ENCODE peak calls at places on chromosomes 2 and 18, in five cellular contexts. N, Z, T, F and W are unnamed samples. For H3K9me3, the result is how much of the 10 kb centered on the place peaks cover.

GRCh38 chr18:25786778-25787177 is 303.6 kb downstream of the SS18 start:
- DNase-seq in N (no peak), Z (no peak), T (no peak), F (no peak), W (no peak)

GRCh38 chr2:203909192-203909945 is 27.2 kb upstream of the ICOS start:
- DNase-seq in N (no peak), Z (peak), T (peak), F (peak), W (peak)

GRCh38 chr2:3669656-3670055 is 11.7 kb downstream of the ALLC start:
- DNase-seq in N (no peak), Z (no peak), T (no peak), F (no peak), W (no peak)

GRCh38 chr2:150487537-150488429 is at the start of gene RND3:
- DNase-seq in N (peak), Z (peak), T (peak), F (peak), W (peak)

GRCh38 chr18:48992791-48993555 is 42.2 kb upstream of the SMAD7 start:
- DNase-seq in N (no peak), Z (no peak), T (no peak), F (no peak), W (no peak)

GRCh38 chr2:158973511-158973956 is 5.1 kb downstream of the TANC1 start:
- DNase-seq in N (peak), Z (no peak), T (no peak), F (no peak), W (no peak)

GRCh38 chr2:237885171-237885930 is 25.9 kb downstream of the RAMP1 start:
- DNase-seq in N (no peak), Z (no peak), T (no peak), F (no peak), W (no peak)

GRCh38 chr2:171878481-171878993 is 15.5 kb downstream of the SLC25A12 start:
- DNase-seq in N (peak), Z (peak), T (no peak), F (peak), W (no peak)

GRCh38 chr18:3107740-3108151 is 94.8 kb upstream of the LPIN2 start:
- DNase-seq in N (no peak), Z (no peak), T (no peak), F (peak), W (no peak)

GRCh38 chr18:66749030-66749429 is 145.1 kb upstream of the CDH19 start:
- DNase-seq in N (no peak), Z (no peak), T (no peak), F (peak), W (no peak)

GRCh38 chr2:24970483-24971299 is 1.1 kb downstream of the DNAJC27 start:
- DNase-seq in N (no peak), Z (no peak), T (no peak), F (peak), W (no peak)

GRCh38 chr18:46474487-46475366 is 182.3 kb downstream of the LOXHD1 start:
- DNase-seq in N (peak), Z (peak), T (no peak), F (no peak), W (no peak)

GRCh38 chr18:10841203-10841602 is 308.2 kb downstream of the PIEZO2 start:
- DNase-seq in N (no peak), Z (no peak), T (no peak), F (no peak), W (no peak)

GRCh38 chr18:48375150-48375790 is 33.9 kb downstream of the ZBTB7C start:
- DNase-seq in N (peak), Z (no peak), T (no peak), F (no peak), W (no peak)

DNA sequence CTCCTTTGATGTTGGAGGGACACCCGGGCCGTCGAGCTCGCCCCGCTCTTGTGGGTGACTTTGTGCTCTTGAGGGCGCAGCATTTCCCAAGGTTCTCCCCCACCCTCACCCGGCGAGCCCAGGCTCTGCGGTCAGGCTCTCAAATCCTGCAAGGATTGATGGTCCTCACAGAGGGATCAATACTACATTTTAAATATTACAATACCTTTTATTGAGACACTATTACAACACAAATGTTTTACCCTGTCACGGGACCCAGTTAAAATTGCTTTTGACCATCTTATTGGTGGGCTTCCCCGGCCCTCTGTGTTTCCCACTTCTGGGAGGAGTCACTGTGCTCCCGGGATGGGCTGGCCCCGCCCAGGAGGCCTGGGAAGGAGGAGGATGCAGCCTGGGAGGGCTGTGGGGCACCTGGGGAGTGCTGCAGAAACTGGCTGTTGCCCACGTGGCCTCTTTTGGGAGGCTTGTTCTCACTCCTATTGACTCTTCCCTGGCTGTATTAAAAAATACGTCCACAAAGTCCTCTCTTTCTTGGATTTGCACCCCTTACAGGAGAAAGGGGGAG is 222.7 kb downstream of the INSIG2 start:
- DNase-seq in N (peak), Z (no peak), T (no peak), F (no peak), W (no peak)
- H3K27ac ChIP-seq in N (no peak), Z (peak), T (no peak), F (no peak), W (no peak)

GRCh38 chr2:230864605-230865323 is at the start of gene ITM2C:
- DNase-seq in N (peak), Z (peak), T (peak), F (peak), W (no peak)

GRCh38 chr2:230865324-230865765 is 603 bp downstream of the ITM2C start:
- DNase-seq in N (no peak), Z (no peak), T (no peak), F (no peak), W (no peak)

GRCh38 chr2:230868151-230868946 is 3.6 kb downstream of the ITM2C start:
- DNase-seq in N (no peak), Z (no peak), T (no peak), F (no peak), W (peak)

GRCh38 chr2:230865766-230866703 is 1.3 kb downstream of the ITM2C start:
- DNase-seq in N (peak), Z (no peak), T (no peak), F (no peak), W (no peak)

GRCh38 chr2:230866704-230867561 is 2.2 kb downstream of the ITM2C start:
- DNase-seq in N (peak), Z (peak), T (no peak), F (no peak), W (no peak)
- H3K4me3 ChIP-seq in N (no peak), Z (peak), T (no peak), F (no peak), W (peak)

GRCh38 chr2:148721520-148721931 is 77.0 kb downstream of the EPC2 start:
- DNase-seq in N (no peak), Z (no peak), T (no peak), F (no peak), W (no peak)

GRCh38 chr2:148719195-148719749 is 74.7 kb downstream of the EPC2 start:
- DNase-seq in N (no peak), Z (no peak), T (no peak), F (peak), W (no peak)

GRCh38 chr2:148720501-148720998 is 76.0 kb downstream of the EPC2 start:
- DNase-seq in N (no peak), Z (no peak), T (no peak), F (no peak), W (no peak)

GRCh38 chr2:148718039-148718438 is 73.5 kb downstream of the EPC2 start:
- DNase-seq in N (no peak), Z (no peak), T (no peak), F (no peak), W (no peak)

GRCh38 chr2:148719941-148720436 is 75.4 kb downstream of the EPC2 start:
- DNase-seq in N (no peak), Z (no peak), T (no peak), F (no peak), W (no peak)
- H3K9me3 ChIP-seq in N (under half), Z (under half), T (under half), F (under half), W (under half)

GRCh38 chr2:224570328-224570993 is 14.7 kb downstream of the CUL3 start:
- DNase-seq in N (no peak), Z (no peak), T (no peak), F (no peak), W (no peak)
- H3K27ac ChIP-seq in N (peak), Z (no peak), T (no peak), F (no peak), W (no peak)

DNA sequence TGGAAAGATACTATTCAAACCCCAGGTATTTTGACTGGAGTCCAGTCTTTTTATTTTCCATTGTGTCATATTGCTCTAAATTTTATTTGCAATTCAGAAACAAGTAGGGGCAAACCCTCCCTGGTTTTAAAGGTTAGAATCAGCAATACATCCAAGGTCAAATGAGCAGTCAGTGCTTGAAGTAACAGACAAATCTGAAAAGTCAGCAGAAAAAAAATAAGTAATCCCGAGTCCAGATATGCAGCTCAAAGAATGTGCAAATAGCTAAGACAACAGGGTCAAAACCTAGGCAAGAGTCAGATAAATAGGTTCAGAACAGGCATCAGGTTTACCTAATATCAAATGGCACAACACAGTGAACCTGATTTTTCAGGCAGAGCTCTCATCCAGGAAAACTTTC is 367.0 kb downstream of the STK39 start:
- DNase-seq in N (no peak), Z (no peak), T (no peak), F (no peak), W (no peak)
- H3K4me3 ChIP-seq in N (no peak), Z (no peak), T (no peak), F (no peak), W (no peak)

DNA sequence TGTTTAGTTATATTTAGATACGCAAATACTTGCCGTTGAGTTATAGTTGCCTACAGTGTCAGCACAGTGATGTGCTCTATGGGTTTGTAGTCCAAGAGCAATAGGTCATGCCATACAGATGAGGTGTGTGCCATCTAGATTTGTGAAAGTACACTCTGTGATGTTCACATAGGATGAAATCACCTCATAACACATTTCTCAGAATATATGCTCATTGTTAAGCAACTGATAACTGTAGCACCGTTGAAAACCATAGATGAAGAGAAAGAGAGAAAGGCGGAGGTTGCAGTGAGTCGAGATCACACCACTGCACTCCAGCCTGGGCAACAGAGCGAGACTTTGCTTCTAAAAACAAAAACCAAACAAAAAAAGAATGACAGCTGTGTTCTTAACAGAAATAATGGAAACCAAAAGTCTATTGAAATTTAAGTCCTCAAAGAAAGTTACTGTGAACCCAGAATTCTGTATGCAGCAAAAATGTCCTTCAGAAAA is 9.5 kb downstream of the DGKD start:
- DNase-seq in N (no peak), Z (no peak), T (no peak), F (no peak), W (no peak)
- H3K9me3 ChIP-seq in N (under half), Z (under half), T (under half), F (under half), W (under half)